ENCODE peak calls at places on chromosomes 6 and 20, in four cellular contexts. I is brain microvascular endothelial cell, V is T-helper 1 cell, X is NT2/D1. C is an unnamed sample.

GRCh38 chr6:4441981-4442434 is 306.6 kb upstream of the ECI2 start:
- DNase-seq in I (no peak), V (no peak), X (no peak), C (no peak)

GRCh38 chr6:87391334-87391733 is 16.4 kb upstream of the CFAP206 start:
- DNase-seq in V (no peak), I (peak), X (peak), C (peak)

GRCh38 chr6:139449611-139450000 is 75.2 kb upstream of the CITED2 start:
- DNase-seq in V (no peak), X (no peak), I (no peak), C (no peak)

GRCh38 chr6:169763881-169764280 is 12.5 kb downstream of the ERMARD start:
- DNase-seq in X (no peak), V (no peak), I (no peak), C (no peak)

GRCh38 chr6:34142599-34142998 is 3.3 kb downstream of the GRM4 start:
- DNase-seq in V (no peak), X (no peak), I (no peak), C (peak)

GRCh38 chr20:53647286-53647821 is 53.7 kb upstream of the ZNF217 start:
- DNase-seq in X (no peak), V (no peak), I (no peak), C (no peak)

GRCh38 chr6:134172020-134172766 is 119.8 kb upstream of the SLC2A12 start:
- DNase-seq in X (no peak), I (no peak), V (no peak), C (no peak)

GRCh38 chr20:8361008-8361652 is 229.1 kb downstream of the PLCB1 start:
- DNase-seq in V (no peak), I (peak), X (no peak), C (peak)

GRCh38 chr20:21361266-21361665 is 36.1 kb downstream of the NKX2-4 start:
- DNase-seq in V (no peak), I (no peak), X (no peak), C (no peak)

GRCh38 chr6:20180935-20181334 is 31.3 kb downstream of the MBOAT1 start:
- DNase-seq in V (no peak), X (no peak), I (no peak), C (no peak)

GRCh38 chr6:72425003-72425681 is 196.7 kb upstream of the KCNQ5 start:
- DNase-seq in I (peak), V (no peak), X (no peak), C (peak)

GRCh38 chr6:143948208-143948607 is 59.9 kb downstream of the PLAGL1 start:
- DNase-seq in X (no peak), I (no peak), V (no peak), C (no peak)

GRCh38 chr20:62921119-62921687 is 5.1 kb downstream of the DIDO1 start:
- DNase-seq in I (peak), X (no peak), V (peak), C (peak)

GRCh38 chr20:63128956-63129355 is 87.0 kb downstream of the YTHDF1 start:
- DNase-seq in I (no peak), V (no peak), X (no peak), C (no peak)

GRCh38 chr20:58850693-58851174 is at the start of gene GNAS-AS1:
- DNase-seq in X (peak), I (peak), V (peak), C (peak)

GRCh38 chr20:36861875-36862801 is 13.8 kb upstream of the TLDC2 start:
- DNase-seq in V (no peak), I (peak), X (no peak), C (peak)

GRCh38 chr6:151349651-151350270 is 41.6 kb downstream of the ZBTB2 start:
- DNase-seq in X (no peak), V (no peak), I (no peak), C (no peak)

GRCh38 chr6:38279423-38279822 is 360.3 kb downstream of the BTBD9 start:
- DNase-seq in V (no peak), X (no peak), I (no peak), C (no peak)

GRCh38 chr6:67736816-67737215 is 898.3 kb upstream of the ADGRB3 start:
- DNase-seq in V (no peak), X (no peak), I (no peak), C (no peak)